ENCODE peak calls at places on chromosomes 12 and 14, in six cellular contexts. One of them, this sample, is unnamed.

GRCh38 chr12:57190821-57191220 is 25.8 kb upstream of the NXPH4 start:
- DNase-seq in CD8-positive, alpha-beta T cell: no peak
- DNase-seq in GM12878: no peak
- DNase-seq in thoracic aorta: no peak
- DNase-seq in mucosa of descending colon: peak
- DNase-seq in fibroblast of the aortic adventitia: no peak
- DNase-seq in this sample: no peak

GRCh38 chr12:30926243-30927209 is at the start of gene TSPAN11:
- DNase-seq in thoracic aorta: no peak
- DNase-seq in mucosa of descending colon: no peak
- DNase-seq in GM12878: no peak
- DNase-seq in fibroblast of the aortic adventitia: peak
- DNase-seq in CD8-positive, alpha-beta T cell: no peak
- DNase-seq in this sample: no peak

GRCh38 chr14:61620130-61620946 is 75.0 kb upstream of the HIF1A start:
- DNase-seq in fibroblast of the aortic adventitia: peak
- DNase-seq in GM12878: peak
- DNase-seq in mucosa of descending colon: no peak
- DNase-seq in CD8-positive, alpha-beta T cell: no peak
- DNase-seq in thoracic aorta: peak
- DNase-seq in this sample: no peak

GRCh38 chr12:104951759-104952509 is 6.2 kb downstream of the SLC41A2 start:
- DNase-seq in GM12878: no peak
- DNase-seq in CD8-positive, alpha-beta T cell: no peak
- DNase-seq in thoracic aorta: no peak
- DNase-seq in mucosa of descending colon: no peak
- DNase-seq in fibroblast of the aortic adventitia: peak
- DNase-seq in this sample: no peak

GRCh38 chr14:100776681-100777365 is 49.1 kb upstream of the MEG3 start:
- DNase-seq in fibroblast of the aortic adventitia: no peak
- DNase-seq in CD8-positive, alpha-beta T cell: no peak
- DNase-seq in GM12878: no peak
- DNase-seq in mucosa of descending colon: no peak
- DNase-seq in thoracic aorta: no peak
- DNase-seq in this sample: no peak

GRCh38 chr12:123271182-123271491 is 519 bp downstream of the CDK2AP1 start:
- DNase-seq in CD8-positive, alpha-beta T cell: peak
- DNase-seq in thoracic aorta: no peak
- DNase-seq in GM12878: no peak
- DNase-seq in fibroblast of the aortic adventitia: peak
- DNase-seq in mucosa of descending colon: peak
- DNase-seq in this sample: peak

GRCh38 chr12:108156717-108157116 is 27.6 kb downstream of the WSCD2 start:
- DNase-seq in fibroblast of the aortic adventitia: no peak
- DNase-seq in thoracic aorta: no peak
- DNase-seq in CD8-positive, alpha-beta T cell: no peak
- DNase-seq in mucosa of descending colon: no peak
- DNase-seq in GM12878: no peak
- DNase-seq in this sample: no peak

GRCh38 chr14:93654599-93654998 is 133.7 kb downstream of the PRIMA1 start:
- DNase-seq in mucosa of descending colon: no peak
- DNase-seq in GM12878: no peak
- DNase-seq in thoracic aorta: no peak
- DNase-seq in CD8-positive, alpha-beta T cell: no peak
- DNase-seq in fibroblast of the aortic adventitia: no peak
- DNase-seq in this sample: no peak

GRCh38 chr14:59360923-59361794 is 104.0 kb downstream of the GPR135 start:
- DNase-seq in CD8-positive, alpha-beta T cell: no peak
- DNase-seq in thoracic aorta: no peak
- DNase-seq in mucosa of descending colon: peak
- DNase-seq in fibroblast of the aortic adventitia: peak
- DNase-seq in GM12878: no peak
- DNase-seq in this sample: peak

GRCh38 chr12:103561174-103561573 is 25.9 kb upstream of the STAB2 start:
- DNase-seq in mucosa of descending colon: no peak
- DNase-seq in thoracic aorta: no peak
- DNase-seq in fibroblast of the aortic adventitia: peak
- DNase-seq in CD8-positive, alpha-beta T cell: no peak
- DNase-seq in GM12878: no peak
- DNase-seq in this sample: no peak

GRCh38 chr14:63478024-63478423 is 65.2 kb downstream of the PPP2R5E start:
- DNase-seq in GM12878: peak
- DNase-seq in CD8-positive, alpha-beta T cell: no peak
- DNase-seq in fibroblast of the aortic adventitia: no peak
- DNase-seq in thoracic aorta: no peak
- DNase-seq in mucosa of descending colon: no peak
- DNase-seq in this sample: no peak

GRCh38 chr12:20695232-20695631 is at the start of gene SLCO1C1:
- DNase-seq in mucosa of descending colon: no peak
- DNase-seq in GM12878: no peak
- DNase-seq in CD8-positive, alpha-beta T cell: no peak
- DNase-seq in fibroblast of the aortic adventitia: no peak
- DNase-seq in thoracic aorta: no peak
- DNase-seq in this sample: no peak

GRCh38 chr14:91946313-91947195 is 940 bp downstream of the FBLN5 start:
- DNase-seq in fibroblast of the aortic adventitia: peak
- DNase-seq in GM12878: no peak
- DNase-seq in mucosa of descending colon: no peak
- DNase-seq in thoracic aorta: no peak
- DNase-seq in CD8-positive, alpha-beta T cell: no peak
- DNase-seq in this sample: no peak

GRCh38 chr12:68613209-68613904 is 2.7 kb downstream of the RAP1B start:
- DNase-seq in fibroblast of the aortic adventitia: no peak
- DNase-seq in thoracic aorta: no peak
- DNase-seq in CD8-positive, alpha-beta T cell: no peak
- DNase-seq in mucosa of descending colon: no peak
- DNase-seq in GM12878: no peak
- DNase-seq in this sample: no peak

GRCh38 chr12:42130670-42131402 is 13.8 kb downstream of the GXYLT1 start:
- DNase-seq in CD8-positive, alpha-beta T cell: no peak
- DNase-seq in mucosa of descending colon: no peak
- DNase-seq in thoracic aorta: no peak
- DNase-seq in GM12878: no peak
- DNase-seq in fibroblast of the aortic adventitia: peak
- DNase-seq in this sample: no peak

GRCh38 chr14:20690848-20691640 is 2.5 kb downstream of the ANG start:
- DNase-seq in thoracic aorta: no peak
- DNase-seq in mucosa of descending colon: no peak
- DNase-seq in fibroblast of the aortic adventitia: peak
- DNase-seq in GM12878: peak
- DNase-seq in CD8-positive, alpha-beta T cell: peak
- DNase-seq in this sample: no peak

GRCh38 chr12:9813821-9814798 is 13.2 kb upstream of the KLRF1 start:
- DNase-seq in thoracic aorta: no peak
- DNase-seq in fibroblast of the aortic adventitia: peak
- DNase-seq in CD8-positive, alpha-beta T cell: peak
- DNase-seq in GM12878: peak
- DNase-seq in mucosa of descending colon: peak
- DNase-seq in this sample: peak

GRCh38 chr12:84689638-84690037 is 223.0 kb downstream of the SLC6A15 start:
- DNase-seq in mucosa of descending colon: no peak
- DNase-seq in fibroblast of the aortic adventitia: no peak
- DNase-seq in GM12878: no peak
- DNase-seq in thoracic aorta: no peak
- DNase-seq in CD8-positive, alpha-beta T cell: no peak
- DNase-seq in this sample: no peak

GRCh38 chr14:34078117-34078743 is 127.4 kb upstream of the EGLN3 start:
- DNase-seq in GM12878: no peak
- DNase-seq in mucosa of descending colon: no peak
- DNase-seq in CD8-positive, alpha-beta T cell: no peak
- DNase-seq in fibroblast of the aortic adventitia: no peak
- DNase-seq in thoracic aorta: no peak
- DNase-seq in this sample: no peak

GRCh38 chr12:74120644-74121043 is 417.0 kb upstream of the ATXN7L3B start:
- DNase-seq in fibroblast of the aortic adventitia: no peak
- DNase-seq in thoracic aorta: no peak
- DNase-seq in CD8-positive, alpha-beta T cell: no peak
- DNase-seq in GM12878: no peak
- DNase-seq in mucosa of descending colon: no peak
- DNase-seq in this sample: no peak

GRCh38 chr14:96030136-96030760 is 8.9 kb upstream of the C14orf132 start:
- DNase-seq in GM12878: no peak
- DNase-seq in fibroblast of the aortic adventitia: no peak
- DNase-seq in thoracic aorta: no peak
- DNase-seq in CD8-positive, alpha-beta T cell: no peak
- DNase-seq in mucosa of descending colon: no peak
- DNase-seq in this sample: peak

GRCh38 chr14:99407416-99407815 is 73.2 kb downstream of the SETD3 start:
- DNase-seq in GM12878: no peak
- DNase-seq in thoracic aorta: no peak
- DNase-seq in CD8-positive, alpha-beta T cell: no peak
- DNase-seq in mucosa of descending colon: no peak
- DNase-seq in fibroblast of the aortic adventitia: no peak
- DNase-seq in this sample: no peak

GRCh38 chr12:67632005-67632404 is 16.5 kb upstream of the DYRK2 start:
- DNase-seq in mucosa of descending colon: no peak
- DNase-seq in GM12878: no peak
- DNase-seq in fibroblast of the aortic adventitia: no peak
- DNase-seq in thoracic aorta: no peak
- DNase-seq in CD8-positive, alpha-beta T cell: no peak
- DNase-seq in this sample: no peak

GRCh38 chr12:78916845-78917480 is 52.4 kb downstream of the SYT1 start:
- DNase-seq in GM12878: no peak
- DNase-seq in thoracic aorta: no peak
- DNase-seq in fibroblast of the aortic adventitia: peak
- DNase-seq in CD8-positive, alpha-beta T cell: no peak
- DNase-seq in mucosa of descending colon: no peak
- DNase-seq in this sample: no peak

GRCh38 chr14:99908653-99909250 is 115.5 kb downstream of the EML1 start:
- DNase-seq in mucosa of descending colon: no peak
- DNase-seq in GM12878: no peak
- DNase-seq in CD8-positive, alpha-beta T cell: no peak
- DNase-seq in thoracic aorta: no peak
- DNase-seq in fibroblast of the aortic adventitia: no peak
- DNase-seq in this sample: no peak

GRCh38 chr12:95998611-95999300 is 2.6 kb upstream of the HAL start:
- DNase-seq in thoracic aorta: no peak
- DNase-seq in GM12878: peak
- DNase-seq in mucosa of descending colon: no peak
- DNase-seq in fibroblast of the aortic adventitia: peak
- DNase-seq in CD8-positive, alpha-beta T cell: peak
- DNase-seq in this sample: no peak
- H3K4me3 ChIP-seq in thoracic aorta: no peak
- H3K4me3 ChIP-seq in GM12878: no peak
- H3K4me3 ChIP-seq in mucosa of descending colon: no peak
- H3K4me3 ChIP-seq in fibroblast of the aortic adventitia: no peak
- H3K4me3 ChIP-seq in CD8-positive, alpha-beta T cell: no peak
- H3K4me3 ChIP-seq in this sample: no peak

DNA sequence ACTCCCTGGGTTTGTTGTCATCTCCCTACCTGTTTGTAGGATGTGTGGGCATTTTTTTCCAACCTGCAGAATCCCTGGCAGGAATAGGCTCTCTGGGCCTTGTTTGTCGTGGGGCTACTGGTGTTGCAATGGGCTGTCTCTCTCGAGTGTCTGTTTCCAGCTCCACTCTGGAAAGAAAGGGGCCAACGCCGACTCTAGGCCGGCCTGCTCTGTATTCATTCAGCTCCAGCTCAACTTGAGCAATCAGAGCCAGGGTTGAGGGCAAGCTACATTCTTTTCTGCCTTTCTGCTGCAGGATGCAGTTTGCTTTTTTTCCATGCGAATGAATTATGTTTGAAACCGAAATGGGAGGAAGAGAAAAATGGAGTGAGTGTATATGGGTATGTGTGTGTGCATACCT is 2.3 kb downstream of the JDP2 start:
- DNase-seq in mucosa of descending colon: no peak
- DNase-seq in fibroblast of the aortic adventitia: peak
- DNase-seq in GM12878: no peak
- DNase-seq in thoracic aorta: no peak
- DNase-seq in CD8-positive, alpha-beta T cell: no peak
- DNase-seq in this sample: no peak
- TF ChIP-seq CTCF in mucosa of descending colon: no peak
- TF ChIP-seq CTCF in fibroblast of the aortic adventitia: no peak
- TF ChIP-seq CTCF in GM12878: no peak
- TF ChIP-seq CTCF in thoracic aorta: no peak
- TF ChIP-seq CTCF in CD8-positive, alpha-beta T cell: no peak
- TF ChIP-seq CTCF in this sample: no peak

DNA sequence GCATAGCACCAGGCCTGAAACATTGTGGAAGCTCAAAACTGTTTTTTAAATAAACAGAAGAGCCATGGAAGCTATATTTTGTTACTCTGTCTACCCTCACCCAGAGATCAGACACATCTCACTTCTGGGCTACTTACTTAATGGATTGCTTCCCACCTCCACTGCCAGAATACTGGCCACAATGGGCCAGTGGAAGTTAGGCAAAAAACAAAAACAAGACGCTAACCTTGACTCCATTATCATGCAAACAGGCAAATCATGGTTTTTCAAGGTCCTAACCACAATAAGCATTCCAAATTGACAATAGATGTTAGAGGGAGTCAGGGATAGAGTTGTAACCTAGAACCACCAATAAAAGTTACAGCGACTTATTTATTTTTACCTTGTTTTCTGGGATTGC is 52.7 kb upstream of the PTCSC3 start:
- DNase-seq in mucosa of descending colon: no peak
- DNase-seq in fibroblast of the aortic adventitia: no peak
- DNase-seq in CD8-positive, alpha-beta T cell: no peak
- DNase-seq in thoracic aorta: no peak
- DNase-seq in GM12878: no peak
- DNase-seq in this sample: no peak
- H3K4me3 ChIP-seq in mucosa of descending colon: no peak
- H3K4me3 ChIP-seq in fibroblast of the aortic adventitia: no peak
- H3K4me3 ChIP-seq in CD8-positive, alpha-beta T cell: no peak
- H3K4me3 ChIP-seq in thoracic aorta: no peak
- H3K4me3 ChIP-seq in GM12878: no peak
- H3K4me3 ChIP-seq in this sample: no peak

GRCh38 chr12:3110579-3110978 is 33.4 kb downstream of the TSPAN9 start:
- DNase-seq in GM12878: no peak
- DNase-seq in thoracic aorta: no peak
- DNase-seq in CD8-positive, alpha-beta T cell: no peak
- DNase-seq in fibroblast of the aortic adventitia: no peak
- DNase-seq in mucosa of descending colon: no peak
- DNase-seq in this sample: no peak

GRCh38 chr12:3114671-3115070 is 37.5 kb downstream of the TSPAN9 start:
- DNase-seq in fibroblast of the aortic adventitia: no peak
- DNase-seq in CD8-positive, alpha-beta T cell: no peak
- DNase-seq in thoracic aorta: no peak
- DNase-seq in GM12878: no peak
- DNase-seq in mucosa of descending colon: no peak
- DNase-seq in this sample: no peak

GRCh38 chr12:3115078-3115477 is 37.9 kb downstream of the TSPAN9 start:
- DNase-seq in fibroblast of the aortic adventitia: no peak
- DNase-seq in GM12878: no peak
- DNase-seq in CD8-positive, alpha-beta T cell: no peak
- DNase-seq in mucosa of descending colon: no peak
- DNase-seq in thoracic aorta: no peak
- DNase-seq in this sample: no peak

GRCh38 chr12:3116106-3116898 is 39.1 kb downstream of the TSPAN9 start:
- DNase-seq in fibroblast of the aortic adventitia: no peak
- DNase-seq in GM12878: no peak
- DNase-seq in CD8-positive, alpha-beta T cell: no peak
- DNase-seq in mucosa of descending colon: no peak
- DNase-seq in thoracic aorta: no peak
- DNase-seq in this sample: no peak

DNA sequence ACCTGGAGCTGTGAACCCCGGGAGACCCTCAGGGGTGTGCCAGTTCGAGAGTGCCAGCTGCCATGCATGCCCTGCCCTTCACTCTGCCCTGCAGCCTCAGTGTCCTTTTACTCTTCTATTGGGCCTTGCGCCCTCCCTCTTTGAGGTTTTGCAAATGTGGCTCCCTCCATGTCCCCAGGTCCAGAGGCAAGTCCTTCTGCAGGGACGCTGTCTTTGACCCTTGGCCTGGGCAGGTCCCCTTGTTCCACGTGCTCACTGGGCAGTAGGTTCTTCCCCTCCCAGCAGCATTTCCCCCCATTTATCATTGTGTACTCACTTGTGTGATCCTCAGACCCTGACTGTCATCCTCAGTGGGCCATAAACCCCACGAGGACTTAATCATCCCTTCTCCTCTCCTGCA is 36.5 kb downstream of the TSPAN9 start:
- DNase-seq in mucosa of descending colon: no peak
- DNase-seq in thoracic aorta: no peak
- DNase-seq in CD8-positive, alpha-beta T cell: no peak
- DNase-seq in GM12878: no peak
- DNase-seq in fibroblast of the aortic adventitia: no peak
- DNase-seq in this sample: no peak
- TF ChIP-seq CTCF in mucosa of descending colon: no peak
- TF ChIP-seq CTCF in thoracic aorta: no peak
- TF ChIP-seq CTCF in CD8-positive, alpha-beta T cell: no peak
- TF ChIP-seq CTCF in GM12878: no peak
- TF ChIP-seq CTCF in fibroblast of the aortic adventitia: no peak
- TF ChIP-seq CTCF in this sample: no peak

This sample was measured in upper lobe of right lung.